ENCODE peak calls at places on chromosome 20, in four cellular contexts. X, H, E and A are unnamed samples.
A peak's percentile ranks its signal among the peaks of the same experiment; 100 is the strongest.

GRCh38 chr20:64137598-64138031 is 26.6 kb upstream of the MYT1 start:
- DNase-seq in E (no peak), H (no peak), X (no peak), A (no peak)

GRCh38 chr20:37326666-37327065 is 19.3 kb upstream of the SRC start:
- DNase-seq in H (peak; percentile 41), X (no peak), E (no peak), A (no peak)

GRCh38 chr20:49174183-49174582 is 14.0 kb downstream of the STAU1 start:
- DNase-seq in X (no peak), H (no peak), E (no peak), A (no peak)

GRCh38 chr20:32988008-32988407 is 16.2 kb downstream of the SUN5 start:
- DNase-seq in H (peak; percentile 2), X (no peak), E (no peak), A (no peak)

GRCh38 chr20:56860413-56860812 is 231.3 kb downstream of the TFAP2C start:
- DNase-seq in X (no peak), H (peak; percentile 48), E (no peak), A (no peak)

GRCh38 chr20:10200329-10200728 is 18.3 kb upstream of the SNAP25 start:
- DNase-seq in E (peak; percentile 60), H (no peak), X (no peak), A (no peak)

GRCh38 chr20:22490287-22491187 is 93.8 kb downstream of the FOXA2 start:
- DNase-seq in E (no peak), H (peak; percentile 2), X (no peak), A (no peak)

GRCh38 chr20:10558635-10559187 is 115.1 kb downstream of the JAG1 start:
- DNase-seq in X (peak; percentile 44), E (peak; percentile 98), H (peak; percentile 85), A (peak; percentile 47)

GRCh38 chr20:33812673-33813462 is 1.7 kb downstream of the CHMP4B start:
- DNase-seq in H (peak; percentile 19), X (no peak), E (no peak), A (no peak)

GRCh38 chr20:62968378-62969178 is 16.1 kb downstream of the SLC17A9 start:
- DNase-seq in E (no peak), X (no peak), H (no peak), A (no peak)
- TF ChIP-seq CTCF in E (no peak), X (no peak), H (no peak), A (no peak)

GRCh38 chr20:44222969-44223368 is 12.4 kb upstream of the OSER1 start:
- DNase-seq in H (no peak), X (no peak), E (no peak), A (no peak)
- TF ChIP-seq CTCF in H (no peak), X (no peak), E (no peak), A (no peak)

DNA sequence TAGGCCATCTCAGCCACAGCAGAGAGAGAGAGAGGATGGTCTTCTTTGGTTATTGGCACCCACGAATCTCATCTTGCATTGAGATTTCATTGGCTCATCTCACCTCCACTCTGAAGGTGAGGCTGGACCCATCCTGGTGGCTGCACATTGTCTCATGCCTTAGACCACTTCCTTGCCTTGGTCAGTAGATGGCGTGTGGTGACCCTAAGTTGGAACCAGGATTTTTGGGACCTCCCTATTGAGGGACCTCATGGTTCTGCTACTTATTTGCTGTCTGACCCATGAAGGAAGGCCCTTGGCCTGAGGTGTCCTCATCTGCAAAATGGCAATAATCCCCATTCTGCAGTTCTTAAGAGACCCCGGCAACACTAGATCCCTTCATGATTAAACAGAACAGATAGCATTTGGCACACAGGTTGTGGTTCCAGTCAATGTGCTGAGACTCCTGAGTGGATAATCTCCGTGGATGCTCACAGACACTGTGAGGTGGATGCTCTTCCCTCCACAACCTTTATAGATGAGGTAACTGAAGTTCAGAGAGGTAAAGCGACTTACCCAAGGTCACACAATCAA is 21.5 kb upstream of the AAR2 start:
- DNase-seq in X (peak; percentile 63), H (peak; percentile 40), E (peak; percentile 16), A (peak; percentile 67)
- TF ChIP-seq CTCF in X (peak; percentile 65), H (peak; percentile 72), E (peak; percentile 72), A (peak; percentile 77)

GRCh38 chr20:58331961-58332551 is 22.5 kb downstream of the RAB22A start:
- DNase-seq in X (no peak), H (no peak), E (no peak), A (no peak)
- TF ChIP-seq CTCF in X (no peak), H (no peak), E (no peak), A (no peak)

GRCh38 chr20:3563113-3563512 is 92.3 kb downstream of the ATRN start:
- DNase-seq in H (peak; percentile 47), X (no peak), E (no peak), A (no peak)

GRCh38 chr20:3560578-3560977 is 89.8 kb downstream of the ATRN start:
- DNase-seq in X (no peak), E (no peak), H (peak; percentile 33), A (no peak)

GRCh38 chr20:3565851-3566250 is 95.0 kb downstream of the ATRN start:
- DNase-seq in H (no peak), X (no peak), E (no peak), A (no peak)

GRCh38 chr20:3560162-3560561 is 89.3 kb downstream of the ATRN start:
- DNase-seq in E (no peak), X (no peak), H (no peak), A (no peak)

GRCh38 chr20:3563548-3564177 is 92.8 kb downstream of the ATRN start:
- DNase-seq in E (peak; percentile 34), X (peak; percentile 23), H (peak; percentile 67), A (peak; percentile 42)
- TF ChIP-seq CTCF in E (peak; percentile 84), X (peak; percentile 54), H (peak; percentile 84), A (peak; percentile 68)

GRCh38 chr20:46439837-46440236 is 33.4 kb upstream of the ELMO2 start:
- DNase-seq in X (no peak), H (no peak), E (no peak), A (no peak)

GRCh38 chr20:46435146-46435545 is 28.7 kb upstream of the ELMO2 start:
- DNase-seq in X (no peak), H (no peak), E (no peak), A (no peak)

GRCh38 chr20:46434597-46434996 is 28.2 kb upstream of the ELMO2 start:
- DNase-seq in H (no peak), X (no peak), E (no peak), A (no peak)

GRCh38 chr20:46433051-46433450 is 26.6 kb upstream of the ELMO2 start:
- DNase-seq in E (no peak), X (no peak), H (peak; percentile 58), A (no peak)

GRCh38 chr20:46438156-46438750 is 31.8 kb upstream of the ELMO2 start:
- DNase-seq in H (peak; percentile 48), X (peak; percentile 39), E (peak; percentile 21), A (peak; percentile 50)
- TF ChIP-seq CTCF in H (peak; percentile 44), X (no peak), E (peak; percentile 58), A (peak; percentile 14)

GRCh38 chr20:35523298-35523888 is 6.1 kb downstream of the C20orf173 start:
- DNase-seq in H (peak; percentile 7), E (no peak), X (peak; percentile 41), A (peak; percentile 45)
- TF ChIP-seq CTCF in H (peak; percentile 67), E (peak; percentile 61), X (peak; percentile 40), A (peak; percentile 47)

DNA sequence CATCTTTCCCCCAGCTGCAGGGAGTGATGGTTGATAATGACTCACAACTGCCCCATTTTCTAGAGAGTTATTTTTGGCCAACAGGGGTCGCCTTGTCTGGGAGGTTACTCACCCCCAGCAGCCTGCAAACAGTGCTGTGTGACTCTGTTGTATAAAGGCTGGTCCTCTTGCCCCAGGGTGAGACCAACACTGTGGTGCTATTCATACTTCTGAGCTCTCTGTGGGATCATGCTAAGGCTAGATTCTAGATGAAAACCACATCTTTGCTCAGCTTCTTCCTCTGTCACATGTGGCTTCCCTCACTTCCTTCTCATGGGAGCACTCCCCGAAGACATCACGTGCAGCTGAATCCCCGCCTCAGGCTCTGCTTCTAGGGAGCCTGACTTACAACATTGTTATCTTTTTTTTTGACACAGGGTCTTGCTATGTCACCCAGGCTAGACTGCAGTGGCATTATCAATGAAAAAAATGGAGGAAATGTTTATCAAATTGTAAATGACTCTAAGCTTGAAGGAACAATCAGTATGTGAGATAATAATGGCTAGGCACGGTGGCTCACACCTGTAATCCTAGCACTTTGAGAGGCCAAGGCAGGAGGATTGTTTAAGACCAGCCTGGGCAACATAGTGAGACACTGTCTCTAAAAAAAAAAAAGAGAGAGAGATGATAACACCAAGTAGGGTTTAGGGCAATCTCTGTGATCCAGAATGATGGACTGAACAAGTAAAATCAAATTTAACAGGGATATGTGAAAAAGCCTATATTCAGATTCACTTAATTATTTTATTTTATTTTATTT is 55.7 kb upstream of the SLC23A2 start:
- DNase-seq in H (peak; percentile 54), X (peak; percentile 65), E (peak; percentile 15), A (peak; percentile 72)
- TF ChIP-seq CTCF in H (peak; percentile 49), X (peak; percentile 13), E (peak; percentile 38), A (peak; percentile 52)

GRCh38 chr20:2509794-2510193 is 1.1 kb upstream of the ZNF343 start:
- DNase-seq in X (no peak), E (no peak), H (no peak), A (no peak)

GRCh38 chr20:2509468-2509781 is 710 bp upstream of the ZNF343 start:
- DNase-seq in X (no peak), E (no peak), H (no peak), A (no peak)

GRCh38 chr20:2507875-2508630 is 662 bp downstream of the ZNF343 start:
- DNase-seq in E (no peak), H (peak; percentile 73), X (no peak), A (no peak)

GRCh38 chr20:2507464-2507863 is 1.3 kb downstream of the ZNF343 start:
- DNase-seq in E (no peak), H (peak; percentile 37), X (no peak), A (no peak)

GRCh38 chr20:2508631-2509467 is at the start of gene ZNF343:
- DNase-seq in E (peak; percentile 79), H (peak; percentile 78), X (peak; percentile 88), A (peak; percentile 89)
- TF ChIP-seq CTCF in E (no peak), H (no peak), X (no peak), A (no peak)

GRCh38 chr20:742156-742555 is 26.1 kb downstream of the SLC52A3 start:
- DNase-seq in H (no peak), X (no peak), E (no peak), A (no peak)
- TF ChIP-seq CTCF in H (no peak), X (no peak), E (no peak), A (no peak)